ENCODE peak calls at places on chromosomes 2 and 18, in nine cellular contexts. W is WERI-Rb-1, O is colonic mucosa, L is AG04450, I is osteoblast, C is A673, Z is cardiac muscle cell, X is heart left ventricle, S is neural progenitor cell. P is an unnamed sample.

GRCh38 chr2:112540906-112541305 is 1.4 kb upstream of the POLR1B start:
- DNase-seq in O (no peak), I (no peak), W (no peak), L (no peak), X (no peak), C (no peak), S (no peak), Z (no peak), P (no peak)

GRCh38 chr18:76518543-76519155 is 23.6 kb upstream of the ZNF516 start:
- DNase-seq in S (peak; percentile 81), Z (peak; percentile 20), X (peak; percentile 78), C (no peak), L (no peak), O (peak; percentile 23), W (no peak), I (no peak), P (peak; percentile 42)

GRCh38 chr2:193011870-193012269 is 817.1 kb upstream of the TMEFF2 start:
- DNase-seq in S (no peak), O (no peak), Z (no peak), C (no peak), X (no peak), I (no peak), L (no peak), W (no peak), P (no peak)

GRCh38 chr2:241598487-241598886 is 38.5 kb downstream of the THAP4 start:
- DNase-seq in L (no peak), O (no peak), X (no peak), S (peak; percentile 24), I (no peak), Z (no peak), C (no peak), W (peak; percentile 46), P (no peak)

GRCh38 chr2:128326296-128326790 is 7.7 kb upstream of the HS6ST1 start:
- DNase-seq in C (no peak), S (no peak), W (no peak), L (no peak), I (peak; percentile 70), Z (no peak), X (no peak), O (no peak), P (no peak)

GRCh38 chr2:223314831-223315230 is 262.8 kb downstream of the KCNE4 start:
- DNase-seq in I (no peak), X (no peak), C (peak; percentile 34), O (no peak), S (no peak), W (no peak), L (no peak), Z (no peak), P (no peak)

GRCh38 chr2:134527398-134527797 is 191.4 kb downstream of the TMEM163 start:
- DNase-seq in C (no peak), W (no peak), L (no peak), I (no peak), X (no peak), S (no peak), O (no peak), Z (no peak), P (no peak)

GRCh38 chr2:43127208-43127940 is 99.0 kb downstream of the ZFP36L2 start:
- DNase-seq in I (peak; percentile 94), L (no peak), Z (no peak), W (peak; percentile 73), S (peak; percentile 47), X (peak; percentile 92), C (peak; percentile 68), O (peak; percentile 83), P (peak; percentile 70)

GRCh38 chr18:79585395-79586370 is 93.9 kb upstream of the CTDP1 start:
- DNase-seq in C (no peak), S (no peak), Z (no peak), L (no peak), O (no peak), W (peak; percentile 9), I (peak; percentile 86), X (peak; percentile 59), P (peak; percentile 11)

GRCh38 chr2:48715956-48716355 is 39.6 kb downstream of the LHCGR start:
- DNase-seq in S (no peak), C (peak; percentile 59), O (no peak), Z (no peak), X (no peak), W (no peak), L (peak; percentile 61), I (no peak), P (no peak)

GRCh38 chr2:48714240-48714639 is 41.3 kb downstream of the LHCGR start:
- DNase-seq in S (no peak), Z (no peak), X (no peak), O (no peak), W (no peak), L (peak; percentile 61), C (no peak), I (no peak), P (no peak)

GRCh38 chr2:48717826-48718225 is 37.7 kb downstream of the LHCGR start:
- DNase-seq in O (no peak), L (no peak), C (peak; percentile 49), Z (no peak), W (no peak), S (no peak), X (no peak), I (no peak), P (no peak)

GRCh38 chr2:48713647-48714046 is 41.9 kb downstream of the LHCGR start:
- DNase-seq in X (no peak), O (no peak), Z (peak; percentile 30), I (no peak), C (no peak), W (no peak), S (no peak), L (no peak), P (no peak)

GRCh38 chr2:48715042-48715899 is 40.3 kb downstream of the LHCGR start:
- DNase-seq in W (no peak), X (no peak), C (no peak), L (peak; percentile 93), I (no peak), Z (peak; percentile 53), S (no peak), O (peak; percentile 91), P (peak; percentile 21)
- H3K27ac ChIP-seq in W (no peak overlapping the region), X (no peak overlapping the region), C (no peak overlapping the region), L (peak overlapping the region; percentile 97), I (no peak overlapping the region), Z (no peak overlapping the region), S (no peak overlapping the region), O (peak overlapping the region; percentile 30), P (no peak overlapping the region)

GRCh38 chr2:144449028-144449406 is 70.9 kb downstream of the ZEB2 start:
- DNase-seq in Z (peak; percentile 55), L (no peak), C (no peak), S (no peak), I (no peak), X (peak; percentile 56), W (no peak), O (no peak), P (no peak)
- TF ChIP-seq CTCF in Z (peak; percentile 29), L (peak; percentile 28), C (peak; percentile 62), S (peak; percentile 52), I (peak; percentile 39), X (peak; percentile 18), W (peak; percentile 31), O (peak; percentile 28), P (peak; percentile 60)

DNA sequence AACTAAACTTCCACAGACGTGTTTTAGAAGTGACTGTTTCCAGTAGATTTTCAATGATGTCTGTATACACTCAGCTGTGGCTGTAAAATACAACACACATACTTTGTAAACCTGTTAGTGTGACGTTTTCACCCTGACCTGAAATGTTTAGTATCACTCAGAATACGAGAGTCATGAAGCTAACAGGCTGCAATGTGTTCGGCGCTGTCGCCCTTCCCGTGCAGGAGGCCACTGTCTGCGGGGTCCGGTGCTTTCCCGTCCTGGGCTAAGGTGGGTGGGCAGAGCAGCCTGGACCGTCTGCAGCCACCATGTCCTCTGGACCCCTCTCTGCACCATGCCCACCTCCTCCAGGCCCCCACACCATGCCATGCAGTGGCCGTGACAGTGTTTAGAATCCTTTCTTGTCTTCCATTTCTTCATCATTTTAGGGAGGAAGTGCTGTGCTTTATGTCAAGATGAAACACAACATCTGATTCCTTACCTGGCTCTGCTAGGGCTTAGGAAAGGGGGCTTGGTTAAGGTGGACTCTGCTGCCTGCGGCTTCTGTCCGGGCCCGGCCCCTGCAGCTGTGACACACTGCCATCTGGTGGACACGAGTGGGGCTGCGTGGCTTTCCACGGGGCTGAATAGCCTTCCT is 53.8 kb upstream of the RBM44 start:
- DNase-seq in I (peak; percentile 93), S (peak; percentile 71), O (peak; percentile 80), W (peak; percentile 70), C (peak; percentile 77), Z (peak; percentile 68), X (peak; percentile 90), L (no peak), P (peak; percentile 77)
- H3K27ac ChIP-seq in I (peak overlapping the region; percentile 11), S (no peak overlapping the region), O (no peak overlapping the region), W (no peak overlapping the region), C (no peak overlapping the region), Z (peak overlapping the region; percentile 29), X (no peak overlapping the region), L (peak overlapping the region; percentile 12), P (peak overlapping the region; percentile 12)

GRCh38 chr2:76953733-76954347 is 568.3 kb downstream of the LRRTM4 start:
- DNase-seq in C (peak; percentile 85), X (no peak), Z (peak; percentile 84), I (no peak), O (peak; percentile 40), S (peak; percentile 76), L (peak; percentile 1), W (peak; percentile 69), P (no peak)
- TF ChIP-seq CTCF in C (peak; percentile 81), X (peak; percentile 55), Z (peak; percentile 58), I (no peak), O (peak; percentile 58), S (peak; percentile 85), L (peak; percentile 85), W (peak; percentile 92), P (peak; percentile 74)

DNA sequence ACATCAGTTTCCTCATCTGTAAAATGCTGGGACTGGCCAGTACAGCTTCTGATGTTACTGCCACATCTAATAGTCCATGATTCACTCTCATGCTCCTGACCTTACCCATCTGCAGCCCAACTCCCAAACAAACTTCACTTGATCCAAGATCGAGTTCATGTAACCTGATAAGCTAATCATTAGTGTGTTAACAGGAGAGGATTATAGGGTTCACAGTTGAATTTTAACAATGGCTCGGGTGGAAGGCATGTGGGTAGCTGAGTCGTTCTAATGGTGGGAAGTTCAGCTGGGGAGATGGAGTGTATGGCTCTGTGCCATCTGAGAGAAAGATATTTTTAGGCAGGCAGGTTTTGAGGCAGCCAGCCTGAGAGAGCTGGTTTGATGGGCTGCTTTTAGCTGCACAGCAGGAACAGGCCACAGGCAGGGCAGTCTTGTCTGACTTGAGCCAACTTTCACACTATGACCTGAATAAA is 17.6 kb upstream of the NFE2L2 start:
- DNase-seq in I (peak; percentile 58), Z (peak; percentile 62), W (no peak), L (peak; percentile 26), S (no peak), C (peak; percentile 31), X (no peak), O (no peak), P (peak; percentile 33)
- H3K27ac ChIP-seq in I (no peak overlapping the region), Z (peak overlapping the region; percentile 82), W (no peak overlapping the region), L (peak overlapping the region; percentile 58), S (no peak overlapping the region), C (no peak overlapping the region), X (no peak overlapping the region), O (no peak overlapping the region), P (peak overlapping the region; percentile 46)

DNA sequence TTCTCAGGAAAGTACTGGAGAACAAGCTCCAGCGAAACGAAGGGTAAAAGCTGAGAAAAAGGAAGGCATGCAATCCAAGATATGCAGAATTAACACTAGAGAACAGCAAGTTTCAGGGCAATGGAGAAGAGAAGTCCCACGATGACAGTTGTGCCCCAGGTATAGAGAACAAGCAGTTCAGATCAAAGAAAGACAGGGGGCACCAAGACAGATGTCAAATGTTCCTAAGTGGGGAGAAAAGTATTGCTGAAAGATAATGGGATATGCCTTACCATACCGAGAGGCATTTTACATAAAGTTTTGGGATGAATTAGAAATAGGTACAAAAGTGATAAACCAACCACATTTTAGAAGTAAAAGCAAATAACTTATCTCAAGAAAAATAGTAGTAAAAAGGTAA is 79.1 kb upstream of the UBE2E3 start:
- DNase-seq in W (no peak), X (no peak), Z (no peak), O (no peak), C (no peak), S (no peak), I (no peak), L (no peak), P (no peak)
- TF ChIP-seq CTCF in W (no peak), X (no peak), Z (no peak), O (no peak), C (no peak), S (peak; percentile 15), I (no peak), L (no peak), P (no peak)

P was measured in left ventricle myocardium inferior.